ENCODE peak calls at places on chromosome 7, in nine cellular contexts. X, G, T, R, E, Q, I, P and J are unnamed samples. For H3K4me1, the result is how much of the 10 kb centered on the place peaks cover.

GRCh38 chr7:3493499-3493898 is 192.4 kb downstream of the SDK1 start:
- DNase-seq in X (no peak), G (no peak), T (peak), R (no peak), E (no peak), Q (no peak), I (no peak), P (no peak), J (no peak)

GRCh38 chr7:123601530-123601929 is at the start of gene ASB15:
- DNase-seq in X (no peak), G (no peak), T (no peak), R (no peak), E (no peak), Q (no peak), I (no peak), P (no peak), J (no peak)

GRCh38 chr7:149093228-149093627 is 2.7 kb upstream of the ZNF786 start:
- DNase-seq in X (no peak), G (no peak), T (no peak), R (no peak), E (no peak), Q (no peak), I (no peak), P (no peak), J (no peak)

GRCh38 chr7:13188236-13188635 is 500.8 kb downstream of the ARL4A start:
- DNase-seq in X (no peak), G (no peak), T (no peak), R (no peak), E (no peak), Q (no peak), I (no peak), P (no peak), J (no peak)

GRCh38 chr7:49422564-49422963 is 350.9 kb upstream of the VWC2 start:
- DNase-seq in X (no peak), G (no peak), T (no peak), R (no peak), E (no peak), Q (no peak), I (no peak), P (no peak), J (no peak)

GRCh38 chr7:18399624-18400235 is 95.8 kb upstream of the HDAC9 start:
- DNase-seq in X (no peak), G (no peak), T (no peak), R (no peak), E (no peak), Q (no peak), I (no peak), P (no peak), J (no peak)

GRCh38 chr7:45696476-45696875 is 122.3 kb downstream of the ADCY1 start:
- DNase-seq in X (no peak), G (no peak), T (no peak), R (no peak), E (no peak), Q (no peak), I (peak), P (no peak), J (no peak)

GRCh38 chr7:105721571-105722104 is 140.3 kb upstream of the EFCAB10 start:
- DNase-seq in X (no peak), G (no peak), T (no peak), R (no peak), E (no peak), Q (no peak), I (no peak), P (no peak), J (no peak)

GRCh38 chr7:129952164-129952652 is 552 bp downstream of the UBE2H start:
- DNase-seq in X (peak), G (peak), T (no peak), R (peak), E (peak), Q (no peak), I (peak), P (no peak), J (peak)

GRCh38 chr7:156764016-156764669 is 123.6 kb downstream of the RNF32 start:
- DNase-seq in X (no peak), G (peak), T (peak), R (peak), E (no peak), Q (peak), I (peak), P (peak), J (peak)

GRCh38 chr7:101378808-101379207 is 16.1 kb downstream of the COL26A1 start:
- DNase-seq in X (no peak), G (no peak), T (no peak), R (no peak), E (no peak), Q (no peak), I (no peak), P (peak), J (no peak)

GRCh38 chr7:151903249-151904032 is 26.5 kb upstream of the PRKAG2 start:
- DNase-seq in X (no peak), G (no peak), T (no peak), R (no peak), E (no peak), Q (no peak), I (no peak), P (peak), J (no peak)

GRCh38 chr7:101140339-101140699 is 13.4 kb downstream of the SERPINE1 start:
- DNase-seq in X (no peak), G (no peak), T (no peak), R (no peak), E (no peak), Q (no peak), I (no peak), P (no peak), J (no peak)

GRCh38 chr7:158525648-158526484 is 61.8 kb downstream of the PTPRN2 start:
- DNase-seq in X (no peak), G (no peak), T (no peak), R (no peak), E (no peak), Q (no peak), I (no peak), P (no peak), J (no peak)

GRCh38 chr7:30164567-30164966 is 29.8 kb downstream of the MTURN start:
- DNase-seq in X (no peak), G (no peak), T (peak), R (peak), E (no peak), Q (peak), I (no peak), P (peak), J (peak)

GRCh38 chr7:81140775-81141174 is 221.9 kb upstream of the SEMA3C start:
- DNase-seq in X (no peak), G (no peak), T (no peak), R (no peak), E (no peak), Q (no peak), I (no peak), P (peak), J (no peak)

GRCh38 chr7:47227762-47228177 is 354.1 kb downstream of the TNS3 start:
- DNase-seq in X (no peak), G (no peak), T (peak), R (no peak), E (no peak), Q (peak), I (no peak), P (peak), J (peak)

GRCh38 chr7:100013328-100013676 is 2.1 kb upstream of the ZKSCAN1 start:
- DNase-seq in X (no peak), G (no peak), T (no peak), R (no peak), E (no peak), Q (no peak), I (no peak), P (no peak), J (no peak)

GRCh38 chr7:89798599-89798996 is 355.7 kb upstream of the STEAP1 start:
- DNase-seq in X (no peak), G (no peak), T (no peak), R (no peak), E (no peak), Q (no peak), I (no peak), P (no peak), J (no peak)

DNA sequence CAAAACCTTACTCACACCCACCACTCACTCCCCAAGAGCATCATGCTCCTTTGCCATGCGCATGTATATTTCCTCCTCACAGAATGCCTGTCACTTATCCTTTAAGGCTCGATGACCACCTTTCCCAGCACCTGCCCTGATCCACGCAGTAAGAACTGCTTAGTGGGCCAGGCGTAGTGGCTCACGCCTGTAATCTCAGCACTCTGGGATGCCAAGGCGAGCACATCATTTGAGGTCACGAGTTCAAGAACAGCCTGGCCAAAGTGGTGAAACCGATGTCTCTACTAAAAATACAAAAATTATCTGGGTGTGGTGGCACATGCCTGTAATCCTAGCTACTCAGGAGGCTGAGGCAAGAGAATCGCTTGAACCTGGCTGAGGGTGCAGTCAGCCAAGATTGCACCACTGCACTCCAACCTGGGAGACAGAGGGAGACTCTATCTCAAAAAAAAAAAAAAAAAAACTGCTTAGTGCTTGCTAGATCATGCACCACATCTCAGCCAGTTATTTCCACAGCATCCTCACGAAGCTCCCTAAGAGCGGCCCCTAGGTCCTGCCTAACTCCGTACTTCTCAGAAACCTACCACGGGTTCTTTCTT is 37.3 kb downstream of the CYTH3 start:
- DNase-seq in X (no peak), G (no peak), T (no peak), R (no peak), E (no peak), Q (no peak), I (no peak), P (no peak), J (no peak)
- H3K27ac ChIP-seq in X (no peak), G (no peak), T (no peak), R (no peak), E (no peak), Q (no peak), I (no peak), P (no peak), J (no peak)

DNA sequence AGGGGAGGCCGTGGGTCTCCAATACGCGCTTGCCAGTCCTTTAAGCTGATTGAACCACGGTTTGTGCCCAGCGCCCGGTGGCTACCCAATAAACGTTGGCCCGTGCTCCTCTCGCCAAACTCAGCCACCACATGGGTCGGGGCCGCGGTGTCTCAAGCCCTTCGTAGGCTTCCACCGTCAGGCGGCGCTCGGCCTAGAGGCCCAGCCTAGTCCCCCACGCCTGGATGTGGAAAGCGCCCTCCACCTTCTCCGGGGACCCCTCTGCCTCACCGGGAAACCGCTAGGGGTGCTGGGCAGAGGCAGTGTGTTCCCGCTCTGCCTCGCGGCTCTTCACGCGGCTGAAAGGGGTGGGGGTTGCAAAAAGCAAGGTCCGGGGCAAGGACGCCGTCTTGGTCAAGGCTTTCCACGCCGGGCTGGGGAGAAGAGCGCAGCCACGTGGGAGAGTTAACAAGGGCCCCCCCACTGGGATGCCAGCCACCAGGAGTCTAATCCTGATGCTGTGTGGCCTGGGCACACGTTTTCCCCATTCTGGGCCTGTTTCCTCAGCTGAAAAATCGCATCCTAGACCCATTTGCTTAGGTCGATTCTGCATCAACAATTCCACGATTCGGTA is 29.8 kb downstream of the LEP start:
- DNase-seq in X (no peak), G (no peak), T (no peak), R (no peak), E (no peak), Q (no peak), I (no peak), P (no peak), J (no peak)
- H3K4me3 ChIP-seq in X (no peak), G (peak), T (no peak), R (no peak), E (no peak), Q (no peak), I (peak), P (no peak), J (no peak)

DNA sequence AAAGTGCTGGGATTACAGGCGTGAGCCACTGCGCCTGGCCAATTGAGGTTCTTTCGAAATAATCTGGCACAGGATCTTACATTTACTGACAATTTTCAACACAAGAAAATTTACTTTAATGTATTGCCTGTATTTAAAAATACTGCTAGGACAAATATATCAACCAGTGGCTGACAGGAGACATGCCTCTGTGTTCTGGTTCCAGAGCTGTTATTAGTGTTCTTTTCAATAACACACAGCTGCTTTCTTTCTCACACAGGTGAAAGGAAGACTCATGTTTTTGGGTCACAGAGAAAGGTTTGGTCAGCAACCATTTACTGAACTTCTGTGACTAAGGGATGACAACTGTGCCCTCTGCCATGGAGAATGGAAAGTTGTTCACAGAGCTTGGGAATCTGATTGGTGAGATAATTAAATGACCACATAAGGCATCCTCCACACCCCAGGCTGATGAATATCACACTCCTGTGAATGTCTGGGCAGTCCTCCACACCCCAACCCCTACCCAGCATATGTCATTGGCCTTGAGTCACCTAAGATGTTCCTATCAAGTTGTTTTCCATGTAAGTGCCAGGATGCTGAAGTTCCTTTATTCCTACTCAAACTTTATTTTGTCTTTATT is 180.1 kb downstream of the RAPGEF5 start:
- DNase-seq in X (no peak), G (no peak), T (no peak), R (no peak), E (no peak), Q (no peak), I (no peak), P (no peak), J (no peak)
- H3K4me1 ChIP-seq in X (under half), G (under half), T (under half), R (under half), E (under half), Q (under half), I (under half), P (under half), J (under half)

GRCh38 chr7:31875424-31875823 is 188.4 kb downstream of the PPP1R17 start:
- DNase-seq in X (no peak), G (no peak), T (no peak), R (peak), E (no peak), Q (no peak), I (no peak), P (no peak), J (no peak)
- H3K27ac ChIP-seq in X (no peak), G (peak), T (no peak), R (peak), E (no peak), Q (no peak), I (no peak), P (no peak), J (no peak)

GRCh38 chr7:711967-712600 is 14.4 kb upstream of the DNAAF5 start:
- DNase-seq in X (no peak), G (peak), T (no peak), R (no peak), E (peak), Q (no peak), I (no peak), P (peak), J (no peak)
- H3K4me3 ChIP-seq in X (no peak), G (peak), T (no peak), R (no peak), E (no peak), Q (no peak), I (peak), P (peak), J (peak)

DNA sequence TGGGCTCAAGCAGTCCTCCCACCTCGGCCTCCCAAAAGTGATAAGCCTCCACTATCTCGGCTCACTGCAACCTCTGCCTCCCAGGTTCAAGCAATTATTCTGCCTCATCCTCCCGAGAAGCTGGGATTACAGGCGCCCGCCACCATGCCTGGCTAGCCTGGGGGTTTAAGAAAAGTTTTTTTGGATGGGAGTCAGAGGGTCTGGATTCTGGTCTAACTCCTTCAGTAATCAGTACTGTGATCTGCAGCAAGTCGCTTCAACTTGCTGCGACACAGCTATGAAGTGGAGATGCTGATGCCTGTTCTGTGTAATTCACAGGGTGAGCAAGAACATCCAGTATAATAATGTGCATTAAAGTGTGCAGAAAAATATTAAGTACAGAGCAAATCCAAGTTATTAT is 88.4 kb upstream of the AGBL3 start:
- DNase-seq in X (no peak), G (no peak), T (no peak), R (no peak), E (no peak), Q (no peak), I (no peak), P (no peak), J (no peak)
- H3K4me1 ChIP-seq in X (under half), G (under half), T (under half), R (half or more), E (under half), Q (under half), I (half or more), P (under half), J (under half)

GRCh38 chr7:71682841-71683341 is 550.9 kb downstream of the GALNT17 start:
- DNase-seq in X (no peak), G (no peak), T (no peak), R (no peak), E (no peak), Q (no peak), I (no peak), P (no peak), J (no peak)
- H3K27ac ChIP-seq in X (no peak), G (no peak), T (no peak), R (no peak), E (no peak), Q (no peak), I (peak), P (no peak), J (no peak)

DNA sequence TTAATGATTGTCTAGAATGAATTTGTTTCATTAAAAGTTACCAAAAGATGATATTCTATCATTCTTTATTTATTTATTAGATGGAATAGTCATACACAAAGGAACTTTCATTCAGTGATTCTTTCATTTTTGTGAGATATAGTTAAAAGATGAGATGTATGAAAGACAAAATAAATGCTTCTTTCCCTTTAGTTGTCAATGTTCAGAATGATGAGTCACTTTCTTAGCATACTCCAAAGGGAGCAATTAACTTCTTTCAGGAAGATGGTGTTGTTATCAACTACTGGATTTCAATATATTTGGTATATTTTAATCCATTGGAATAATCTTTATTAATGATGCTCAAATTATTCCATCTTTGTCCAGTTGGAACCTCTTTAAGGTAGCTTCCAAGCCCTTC is 2.3 kb downstream of the GIMAP7 start:
- DNase-seq in X (no peak), G (no peak), T (no peak), R (no peak), E (no peak), Q (no peak), I (no peak), P (no peak), J (no peak)
- H3K4me3 ChIP-seq in X (peak), G (peak), T (no peak), R (no peak), E (peak), Q (no peak), I (peak), P (no peak), J (no peak)

GRCh38 chr7:70730451-70731110 is 401.4 kb upstream of the GALNT17 start:
- DNase-seq in X (no peak), G (no peak), T (no peak), R (no peak), E (no peak), Q (no peak), I (no peak), P (no peak), J (no peak)
- H3K4me1 ChIP-seq in X (under half), G (under half), T (under half), R (under half), E (under half), Q (under half), I (under half), P (under half), J (under half)